ENCODE peak calls at places on chromosomes 3 and 15, in ten cellular contexts. O, B, C, E, J, R, F, A, Y and P are unnamed samples.
A peak's percentile ranks its signal among the peaks of the same experiment; 100 is the strongest.

GRCh38 chr3:111315911-111316310 is 226.1 kb upstream of the CD96 start:
- DNase-seq in O (no peak), B (peak; percentile 12), C (peak; percentile 15), E (no peak), J (peak; percentile 82), R (no peak), F (peak; percentile 41), A (peak; percentile 72), Y (no peak), P (no peak)

GRCh38 chr3:171374661-171375285 is 85.4 kb downstream of the TNIK start:
- DNase-seq in O (no peak), B (no peak), C (peak; percentile 89), E (no peak), J (peak; percentile 66), R (no peak), F (peak; percentile 60), A (peak; percentile 65), Y (no peak), P (peak; percentile 68)

GRCh38 chr3:187367561-187368103 is 553 bp upstream of the RTP4 start:
- DNase-seq in O (no peak), B (no peak), C (no peak), E (no peak), J (no peak), R (no peak), F (no peak), A (no peak), Y (no peak), P (no peak)

GRCh38 chr3:32510075-32510724 is 7.5 kb upstream of the CMTM6 start:
- DNase-seq in O (no peak), B (peak; percentile 90), C (peak; percentile 75), E (peak; percentile 82), J (peak; percentile 84), R (no peak), F (no peak), A (peak; percentile 69), Y (peak; percentile 77), P (peak; percentile 62)

GRCh38 chr3:111582114-111582461 is 13.1 kb downstream of the ZBED2 start:
- DNase-seq in O (no peak), B (no peak), C (peak; percentile 95), E (no peak), J (peak; percentile 89), R (no peak), F (peak; percentile 98), A (peak; percentile 88), Y (no peak), P (no peak)

GRCh38 chr15:60773893-60774292 is 295.0 kb upstream of the ICE2 start:
- DNase-seq in O (no peak), B (no peak), C (no peak), E (no peak), J (peak; percentile 35), R (no peak), F (no peak), A (no peak), Y (no peak), P (no peak)

GRCh38 chr15:69573815-69574472 is 121.3 kb downstream of the RPLP1 start:
- DNase-seq in O (no peak), B (no peak), C (no peak), E (no peak), J (peak; percentile 74), R (no peak), F (peak; percentile 54), A (peak; percentile 49), Y (peak; percentile 20), P (no peak)

GRCh38 chr3:5232570-5232969 is 45.1 kb downstream of the EDEM1 start:
- DNase-seq in O (no peak), B (no peak), C (no peak), E (no peak), J (no peak), R (no peak), F (no peak), A (no peak), Y (no peak), P (no peak)

GRCh38 chr15:77866186-77866585 is 211.3 kb downstream of the TBC1D2B start:
- DNase-seq in O (no peak), B (no peak), C (no peak), E (no peak), J (no peak), R (no peak), F (no peak), A (no peak), Y (peak; percentile 48), P (no peak)

GRCh38 chr3:145716519-145716918 is 444.5 kb downstream of the PLOD2 start:
- DNase-seq in O (no peak), B (no peak), C (no peak), E (no peak), J (peak; percentile 59), R (no peak), F (no peak), A (no peak), Y (no peak), P (no peak)

GRCh38 chr3:119639494-119640350 is 20.7 kb downstream of the POPDC2 start:
- DNase-seq in O (no peak), B (no peak), C (no peak), E (no peak), J (no peak), R (no peak), F (no peak), A (no peak), Y (no peak), P (no peak)